ENCODE peak calls at places on chromosomes 4 and X, in five cellular contexts. O is LNCaP clone FGC, E is K562, P is esophagus squamous epithelium, J is upper lobe of right lung. B is an unnamed sample.

GRCh38 chr4:122309988-122310626 is 68.7 kb upstream of the ADAD1 start:
- DNase-seq in O (no peak), P (no peak), J (no peak), E (peak; percentile 3), B (no peak)

GRCh38 chrX:13845721-13846378 is 29.0 kb upstream of the GPM6B start:
- DNase-seq in O (no peak), P (no peak), E (no peak), J (no peak), B (no peak)

GRCh38 chrX:11239230-11239629 is 54.0 kb upstream of the AMELX start:
- DNase-seq in O (peak; percentile 95), J (no peak), E (peak; percentile 59), P (no peak), B (no peak)

GRCh38 chr4:25299476-25300203 is 12.9 kb upstream of the ZCCHC4 start:
- DNase-seq in E (no peak), J (no peak), P (no peak), O (peak; percentile 82), B (no peak)

GRCh38 chr4:140044314-140044991 is 109.5 kb downstream of the MAML3 start:
- DNase-seq in E (no peak), O (no peak), P (no peak), J (no peak), B (no peak)

GRCh38 chrX:47458528-47458927 is 24.5 kb downstream of the ZNF41 start:
- DNase-seq in P (no peak), J (no peak), O (no peak), E (no peak), B (no peak)

GRCh38 chrX:140434347-140434746 is 70.5 kb downstream of the SOX3 start:
- DNase-seq in J (no peak), O (no peak), P (no peak), E (no peak), B (no peak)

GRCh38 chrX:36684053-36684452 is 324.1 kb upstream of the FAM47C start:
- DNase-seq in J (no peak), E (no peak), O (no peak), P (no peak), B (no peak)

GRCh38 chr4:99459546-99460042 is 24.5 kb upstream of the ADH7 start:
- DNase-seq in P (no peak), O (no peak), J (no peak), E (no peak), B (no peak)

GRCh38 chr4:1041147-1041935 is 29.9 kb downstream of the FGFRL1 start:
- DNase-seq in O (no peak), E (peak; percentile 74), P (no peak), J (no peak), B (no peak)

GRCh38 chr4:119559044-119559647 is 69.5 kb downstream of the PDE5A start:
- DNase-seq in J (no peak), P (no peak), O (peak; percentile 15), E (peak; percentile 28), B (no peak)

GRCh38 chrX:3651272-3651671 is 62.2 kb downstream of the PRKX start:
- DNase-seq in O (no peak), E (peak; percentile 25), P (no peak), J (no peak), B (no peak)

GRCh38 chrX:3653111-3653510 is 60.3 kb downstream of the PRKX start:
- DNase-seq in O (no peak), P (no peak), E (no peak), J (no peak), B (no peak)

GRCh38 chrX:3648084-3648483 is 65.4 kb downstream of the PRKX start:
- DNase-seq in J (no peak), E (no peak), P (no peak), O (no peak), B (no peak)
- TF ChIP-seq CTCF in J (no peak), E (no peak), P (no peak), O (no peak), B (no peak)

GRCh38 chrX:49230500-49231232 is 2.5 kb downstream of the CACNA1F start:
- DNase-seq in E (peak; percentile 88), J (peak; percentile 94), O (no peak), P (peak; percentile 16), B (peak; percentile 21)
- TF ChIP-seq CTCF in E (peak; percentile 54), J (peak; percentile 12), O (no peak), P (no peak), B (no peak)

DNA sequence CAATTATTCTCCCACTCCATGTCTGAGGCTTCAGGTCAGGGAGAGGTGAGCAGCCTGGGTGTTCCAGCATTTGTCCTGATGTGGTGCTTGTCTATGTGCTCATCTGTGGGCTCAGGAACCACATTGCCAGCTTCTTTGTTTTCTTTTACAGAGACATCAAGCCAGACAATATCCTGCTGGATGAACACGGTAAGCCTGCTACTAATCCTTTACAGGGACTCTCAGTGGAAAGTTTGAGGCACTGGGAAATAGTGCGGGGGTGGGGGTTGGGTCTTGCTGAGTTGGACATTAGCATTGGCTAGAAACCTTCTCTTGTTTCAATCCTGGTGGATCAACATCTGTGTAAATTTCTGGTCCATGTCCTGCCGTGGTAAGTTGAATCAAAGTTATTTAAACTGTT is 310.3 kb downstream of the EVC2 start:
- DNase-seq in J (no peak), E (no peak), P (no peak), O (no peak), B (no peak)
- TF ChIP-seq CTCF in J (no peak), E (no peak), P (no peak), O (no peak), B (no peak)

GRCh38 chr4:7323461-7323871 is 111.3 kb downstream of the PSAPL1 start:
- DNase-seq in O (no peak), J (no peak), P (no peak), E (no peak), B (no peak)

GRCh38 chr4:7325541-7325940 is 109.2 kb downstream of the PSAPL1 start:
- DNase-seq in O (no peak), E (no peak), P (no peak), J (no peak), B (no peak)

GRCh38 chr4:7324651-7325121 is 110.0 kb downstream of the PSAPL1 start:
- DNase-seq in J (no peak), E (no peak), O (no peak), P (no peak), B (no peak)

GRCh38 chr4:7322166-7322991 is 112.4 kb downstream of the PSAPL1 start:
- DNase-seq in P (no peak), J (no peak), E (no peak), O (no peak), B (no peak)

DNA sequence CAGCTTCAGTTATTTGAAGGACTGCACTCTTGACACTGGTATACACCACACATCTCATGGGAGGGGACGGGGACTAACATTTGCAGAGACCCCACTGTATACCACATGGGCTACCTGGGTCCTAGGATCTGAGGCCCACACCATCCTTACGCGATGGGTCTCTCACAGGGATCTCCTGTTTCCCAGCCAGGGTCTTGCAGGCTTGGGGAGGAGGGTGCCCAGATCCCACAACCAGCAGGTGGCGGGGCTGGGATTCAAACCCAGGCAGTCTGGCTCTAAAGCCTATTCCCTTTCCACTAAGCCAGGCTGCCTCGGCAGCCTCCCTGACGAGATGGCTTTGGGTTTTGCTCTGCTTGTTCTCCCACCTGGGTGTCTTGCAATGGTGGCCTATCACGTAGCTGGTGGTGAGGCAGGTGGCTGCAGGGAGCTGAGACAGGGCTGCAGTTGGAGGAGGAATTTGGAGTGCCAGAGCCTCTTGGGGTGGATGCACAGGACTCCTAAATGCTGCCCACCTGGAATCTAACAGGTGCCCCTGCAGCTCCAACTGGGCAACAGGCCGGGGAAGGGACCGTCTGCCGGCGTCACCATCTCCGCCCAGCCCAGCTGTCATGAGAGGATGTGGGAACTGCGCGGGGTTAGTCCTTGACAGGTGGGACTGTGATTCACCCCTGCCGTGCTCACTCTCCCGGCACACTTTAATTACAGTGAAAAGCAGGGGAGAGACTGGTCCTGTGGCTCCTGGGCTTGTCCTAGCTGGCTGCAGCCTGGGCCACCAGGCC is 110.7 kb downstream of the PSAPL1 start:
- DNase-seq in O (no peak), P (no peak), J (no peak), E (peak; percentile 9), B (no peak)
- TF ChIP-seq CTCF in O (peak; percentile 32), P (no peak), J (no peak), E (peak; percentile 17), B (no peak)

GRCh38 chrX:78708171-78708570 is 39.3 kb upstream of the LPAR4 start:
- DNase-seq in O (no peak), P (no peak), E (peak; percentile 0), J (no peak), B (no peak)
- TF ChIP-seq CTCF in O (peak; percentile 54), P (no peak), E (no peak), J (peak; percentile 26), B (peak; percentile 26)

DNA sequence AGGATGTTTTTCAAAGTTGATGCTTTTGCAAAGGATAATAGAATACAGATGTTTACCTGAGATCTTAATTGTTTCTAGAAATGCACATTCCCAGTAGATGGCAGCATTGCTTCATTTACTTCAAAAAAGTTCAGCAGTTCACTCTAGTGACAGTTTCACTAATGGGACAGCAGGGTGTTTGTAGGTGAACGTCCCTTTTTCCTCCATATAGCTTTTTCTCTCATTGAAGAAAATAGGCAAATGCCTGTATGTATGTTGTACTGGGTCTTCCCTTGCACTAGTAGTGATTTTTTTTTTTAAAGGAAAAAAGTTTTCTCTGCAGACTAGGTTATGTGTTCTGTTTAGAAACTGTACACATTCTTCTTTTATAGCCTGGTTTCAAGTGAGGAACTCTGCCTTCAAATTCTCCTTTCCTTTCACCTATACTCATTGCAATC is 86.2 kb downstream of the EGF start:
- DNase-seq in J (no peak), O (peak; percentile 35), P (no peak), E (peak; percentile 76), B (no peak)
- TF ChIP-seq CTCF in J (peak; percentile 62), O (peak; percentile 64), P (peak; percentile 58), E (peak; percentile 88), B (peak; percentile 48)